ENCODE peak calls at places on chromosomes 13 and 19, in seven cellular contexts. H is left cardiac atrium; P is epithelial cell of esophagus; M is HT1080; U is AG08395; W is activated CD8-positive, alpha-beta memory T cell treated with anti-CD3 and anti-CD28 coated beads for 24 hours; N is small intestine. D is an unnamed sample.

GRCh38 chr19:28296506-28296905 is 916.4 kb downstream of the UQCRFS1 start:
- DNase-seq in W (no peak), M (peak), N (no peak), U (peak), H (no peak), P (no peak), D (no peak)

GRCh38 chr13:103349664-103350063 is 283.4 kb upstream of the SLC10A2 start:
- DNase-seq in U (no peak), P (no peak), N (no peak), M (no peak), H (no peak), W (no peak), D (no peak)

GRCh38 chr13:29707876-29708543 is 112.5 kb upstream of the SLC7A1 start:
- DNase-seq in W (peak), H (peak), P (peak), N (peak), U (peak), M (peak), D (peak)

GRCh38 chr19:35908977-35909683 is 1.0 kb upstream of the TYROBP start:
- DNase-seq in U (no peak), P (no peak), N (peak), H (peak), M (no peak), W (no peak), D (no peak)

GRCh38 chr13:95296326-95296939 is 4.8 kb downstream of the ABCC4 start:
- DNase-seq in W (no peak), M (no peak), H (peak), N (peak), P (peak), U (peak), D (peak)

GRCh38 chr13:27522847-27523246 is 72.5 kb upstream of the MTIF3 start:
- DNase-seq in W (no peak), M (no peak), H (no peak), N (no peak), U (no peak), P (no peak), D (no peak)

GRCh38 chr13:27536361-27537101 is 83.8 kb downstream of the LNX2 start:
- DNase-seq in U (no peak), N (no peak), M (no peak), W (no peak), H (no peak), P (peak), D (no peak)

GRCh38 chr19:41945135-41945766 is 13.9 kb downstream of the RABAC1 start:
- DNase-seq in P (no peak), M (no peak), U (no peak), H (no peak), W (peak), N (peak), D (no peak)

GRCh38 chr13:102708991-102709390 is 14.1 kb upstream of the METTL21C start:
- DNase-seq in W (no peak), M (no peak), U (no peak), P (no peak), N (no peak), H (no peak), D (no peak)

GRCh38 chr13:75514080-75515040 is 23.3 kb downstream of the COMMD6 start:
- DNase-seq in H (no peak), P (no peak), M (peak), U (peak), N (no peak), W (no peak), D (no peak)

GRCh38 chr13:78601124-78601885 is 2.0 kb downstream of the POU4F1 start:
- DNase-seq in M (no peak), P (no peak), W (no peak), U (no peak), N (no peak), H (no peak), D (no peak)

GRCh38 chr13:85508683-85509329 is 290.4 kb downstream of the SLITRK6 start:
- DNase-seq in M (no peak), N (no peak), H (no peak), W (no peak), P (peak), U (no peak), D (no peak)

GRCh38 chr13:99067160-99067985 is 89.5 kb upstream of the DOCK9 start:
- DNase-seq in P (peak), H (no peak), W (no peak), N (no peak), U (peak), M (peak), D (peak)

GRCh38 chr13:101065314-101065713 is 351.0 kb downstream of the NALCN start:
- DNase-seq in P (no peak), N (no peak), U (peak), H (no peak), M (no peak), W (no peak), D (no peak)

D was measured in PC-3.